ENCODE peak calls at places on chromosomes 4 and X, in eight cellular contexts. Y, G, C, T, Q, R, P and Z are unnamed samples.

GRCh38 chr4:87363552-87363951 is 27.4 kb downstream of the HSD17B11 start:
- DNase-seq in Y (no peak), G (no peak), C (no peak), T (no peak), Q (no peak), R (no peak), P (peak), Z (no peak)

GRCh38 chr4:184826315-184827266 is 823 bp upstream of the ACSL1 start:
- DNase-seq in Y (no peak), G (peak), C (peak), T (peak), Q (no peak), R (peak), P (no peak), Z (peak)

GRCh38 chr4:87589531-87589930 is 18.8 kb upstream of the DSPP start:
- DNase-seq in Y (peak), G (no peak), C (no peak), T (no peak), Q (no peak), R (peak), P (peak), Z (no peak)

GRCh38 chrX:43940811-43941210 is 32.4 kb downstream of the NDP start:
- DNase-seq in Y (no peak), G (no peak), C (no peak), T (no peak), Q (no peak), R (no peak), P (peak), Z (no peak)

GRCh38 chr4:2141762-2142520 is 82.8 kb downstream of the NAT8L start:
- DNase-seq in Y (no peak), G (no peak), C (no peak), T (peak), Q (no peak), R (no peak), P (no peak), Z (no peak)

GRCh38 chr4:152784490-152785195 is 4.9 kb downstream of the ARFIP1 start:
- DNase-seq in Y (no peak), G (no peak), C (no peak), T (no peak), Q (no peak), R (peak), P (peak), Z (no peak)

GRCh38 chrX:3712080-3712869 is 1.2 kb downstream of the PRKX start:
- DNase-seq in Y (no peak), G (no peak), C (no peak), T (no peak), Q (no peak), R (peak), P (no peak), Z (peak)

GRCh38 chrX:153781428-153782047 is 697 bp downstream of the SRPK3 start:
- DNase-seq in Y (no peak), G (no peak), C (peak), T (no peak), Q (no peak), R (no peak), P (no peak), Z (no peak)

GRCh38 chr4:109701566-109702399 is 1.5 kb downstream of the CASP6 start:
- DNase-seq in Y (no peak), G (no peak), C (no peak), T (no peak), Q (no peak), R (peak), P (peak), Z (no peak)

GRCh38 chrX:20594985-20595384 is 328.3 kb upstream of the RPS6KA3 start:
- DNase-seq in Y (no peak), G (no peak), C (no peak), T (no peak), Q (no peak), R (peak), P (peak), Z (no peak)

GRCh38 chrX:45807572-45808425 is 607.1 kb upstream of the DIPK2B start:
- DNase-seq in Y (no peak), G (no peak), C (no peak), T (no peak), Q (no peak), R (no peak), P (peak), Z (peak)

GRCh38 chr4:126123933-126124332 is 809.2 kb downstream of the FAT4 start:
- DNase-seq in Y (no peak), G (no peak), C (no peak), T (no peak), Q (no peak), R (no peak), P (no peak), Z (no peak)

GRCh38 chr4:170940043-170940724 is 850.4 kb upstream of the AADAT start:
- DNase-seq in Y (no peak), G (no peak), C (no peak), T (no peak), Q (no peak), R (no peak), P (no peak), Z (no peak)

GRCh38 chr4:189600598-189601435 is 339.9 kb upstream of the FRG1 start:
- DNase-seq in Y (no peak), G (no peak), C (no peak), T (no peak), Q (no peak), R (no peak), P (no peak), Z (no peak)

GRCh38 chrX:49993661-49994060 is 71.3 kb downstream of the CLCN5 start:
- DNase-seq in Y (no peak), G (no peak), C (no peak), T (no peak), Q (no peak), R (no peak), P (no peak), Z (no peak)

GRCh38 chrX:77785400-77785745 is 643 bp downstream of the ATRX start:
- DNase-seq in Y (no peak), G (no peak), C (no peak), T (peak), Q (no peak), R (peak), P (peak), Z (no peak)

GRCh38 chrX:50067435-50068292 is 133.1 kb downstream of the AKAP4 start:
- DNase-seq in Y (no peak), G (no peak), C (no peak), T (peak), Q (no peak), R (no peak), P (peak), Z (no peak)

GRCh38 chrX:68703849-68704248 is 56.4 kb downstream of the STARD8 start:
- DNase-seq in Y (no peak), G (no peak), C (no peak), T (no peak), Q (no peak), R (no peak), P (no peak), Z (no peak)

GRCh38 chr4:2489841-2490552 is 21.1 kb downstream of the RNF4 start:
- DNase-seq in Y (no peak), G (no peak), C (no peak), T (no peak), Q (no peak), R (no peak), P (peak), Z (no peak)

GRCh38 chr4:100609810-100610209 is 92.0 kb upstream of the EMCN start:
- DNase-seq in Y (no peak), G (no peak), C (no peak), T (no peak), Q (no peak), R (no peak), P (no peak), Z (no peak)

GRCh38 chr4:88078592-88078991 is 71.2 kb downstream of the PKD2 start:
- DNase-seq in Y (no peak), G (no peak), C (no peak), T (no peak), Q (no peak), R (no peak), P (peak), Z (no peak)

GRCh38 chr4:118173956-118174355 is 139.7 kb downstream of the NDST3 start:
- DNase-seq in Y (no peak), G (no peak), C (no peak), T (no peak), Q (no peak), R (no peak), P (no peak), Z (no peak)

GRCh38 chrX:19303216-19303880 is 40.4 kb upstream of the PDHA1 start:
- DNase-seq in Y (peak), G (no peak), C (peak), T (no peak), Q (no peak), R (no peak), P (peak), Z (no peak)

GRCh38 chr4:41692717-41693345 is 55.7 kb downstream of the PHOX2B start:
- DNase-seq in Y (no peak), G (peak), C (peak), T (peak), Q (no peak), R (peak), P (peak), Z (peak)

GRCh38 chr4:73707918-73708577 is 32.3 kb upstream of the CXCL8 start:
- DNase-seq in Y (peak), G (no peak), C (peak), T (no peak), Q (no peak), R (peak), P (peak), Z (no peak)

GRCh38 chr4:107712236-107712635 is 7.8 kb downstream of the PAPSS1 start:
- DNase-seq in Y (no peak), G (no peak), C (no peak), T (no peak), Q (no peak), R (no peak), P (no peak), Z (no peak)

GRCh38 chr4:171650543-171650942 is 162.7 kb upstream of the GALNTL6 start:
- DNase-seq in Y (no peak), G (no peak), C (no peak), T (no peak), Q (no peak), R (no peak), P (no peak), Z (no peak)

GRCh38 chrX:23980063-23980462 is 46.9 kb downstream of the KLHL15 start:
- DNase-seq in Y (no peak), G (no peak), C (no peak), T (no peak), Q (no peak), R (no peak), P (peak), Z (no peak)

GRCh38 chr4:47926667-47927258 is 12.4 kb upstream of the NFXL1 start:
- DNase-seq in Y (no peak), G (peak), C (no peak), T (peak), Q (peak), R (peak), P (peak), Z (peak)

GRCh38 chrX:17409566-17410290 is 34.7 kb downstream of the NHS start:
- DNase-seq in Y (no peak), G (no peak), C (no peak), T (no peak), Q (no peak), R (no peak), P (no peak), Z (no peak)

GRCh38 chrX:154317391-154318000 is 21.9 kb downstream of the TKTL1 start:
- DNase-seq in Y (no peak), G (no peak), C (no peak), T (no peak), Q (no peak), R (peak), P (peak), Z (no peak)